ENCODE peak calls at places on chromosomes 2 and 18, in nine cellular contexts. E is dorsolateral prefrontal cortex; H is CD4-positive, CD25-positive, alpha-beta regulatory T cell; B is heart right ventricle; N is lower lobe of right lung; F is endothelial cell of umbilical vein; M is ovary; Z is H9; T is AG04450. O is an unnamed sample.

GRCh38 chr18:63511285-63511684 is 30.9 kb upstream of the SERPINB12 start:
- DNase-seq in M (no peak), Z (peak), E (no peak), T (peak), H (peak), F (peak), N (no peak), B (peak), O (peak)

GRCh38 chr2:233387225-233387624 is 32.9 kb downstream of the DGKD start:
- DNase-seq in M (peak), Z (no peak), F (no peak), H (no peak), T (peak), E (no peak), N (no peak), B (no peak), O (no peak)

GRCh38 chr18:71114550-71115210 is 825.8 kb downstream of the SOCS6 start:
- DNase-seq in M (no peak), T (no peak), B (no peak), F (no peak), Z (no peak), E (no peak), N (no peak), H (no peak), O (no peak)

GRCh38 chr2:97751752-97752151 is 38.4 kb downstream of the ZAP70 start:
- DNase-seq in Z (no peak), B (no peak), H (no peak), M (no peak), N (no peak), T (no peak), F (no peak), E (no peak), O (no peak)

GRCh38 chr2:228615501-228615900 is 434.0 kb upstream of the SPHKAP start:
- DNase-seq in M (no peak), Z (no peak), E (no peak), T (no peak), F (no peak), H (no peak), B (no peak), N (no peak), O (no peak)

GRCh38 chr18:33232318-33232626 is 208.2 kb downstream of the CCDC178 start:
- DNase-seq in T (no peak), F (no peak), B (no peak), N (no peak), Z (no peak), M (no peak), E (no peak), H (no peak), O (no peak)

GRCh38 chr18:76399613-76400391 is 95.2 kb downstream of the ZNF516 start:
- DNase-seq in B (no peak), T (no peak), H (no peak), F (no peak), E (no peak), M (no peak), Z (no peak), N (no peak), O (no peak)

GRCh38 chr2:201707753-201708152 is 9.3 kb upstream of the MPP4 start:
- DNase-seq in T (peak), E (no peak), Z (no peak), M (no peak), F (peak), N (no peak), B (no peak), H (no peak), O (no peak)

GRCh38 chr2:31212659-31213058 is 4.7 kb downstream of the CAPN14 start:
- DNase-seq in M (no peak), Z (peak), B (no peak), F (no peak), H (no peak), E (no peak), T (no peak), N (no peak), O (no peak)

GRCh38 chr18:23138470-23138869 is 3.2 kb downstream of the CABLES1 start:
- DNase-seq in T (no peak), N (peak), B (peak), E (no peak), F (no peak), H (no peak), M (no peak), Z (no peak), O (peak)

GRCh38 chr18:58637197-58637596 is 8.3 kb upstream of the ALPK2 start:
- DNase-seq in M (no peak), E (no peak), Z (no peak), B (no peak), T (no peak), F (no peak), H (no peak), N (no peak), O (no peak)

GRCh38 chr2:157233506-157233905 is 24.0 kb upstream of the GALNT5 start:
- DNase-seq in T (no peak), Z (no peak), H (no peak), B (no peak), N (no peak), F (no peak), E (no peak), M (no peak), O (no peak)

GRCh38 chr18:49911414-49911813 is 98.1 kb upstream of the ACAA2 start:
- DNase-seq in Z (no peak), H (no peak), T (no peak), E (no peak), N (no peak), F (no peak), B (no peak), M (no peak), O (no peak)

GRCh38 chr18:78352905-78353304 is 626.7 kb upstream of the SALL3 start:
- DNase-seq in E (no peak), H (no peak), T (no peak), B (no peak), Z (peak), M (no peak), N (no peak), F (no peak), O (no peak)

GRCh38 chr2:69686855-69687254 is 43.3 kb upstream of the AAK1 start:
- DNase-seq in F (peak), M (no peak), T (no peak), H (no peak), N (no peak), Z (no peak), E (no peak), B (peak), O (no peak)

GRCh38 chr2:11344956-11345671 is 678 bp upstream of the ROCK2 start:
- DNase-seq in M (peak), H (peak), B (peak), N (peak), E (no peak), T (peak), F (peak), Z (no peak), O (peak)

GRCh38 chr2:126449677-126450076 is 206.3 kb upstream of the GYPC start:
- DNase-seq in F (no peak), Z (no peak), N (no peak), B (no peak), T (no peak), H (no peak), M (no peak), E (no peak), O (no peak)

GRCh38 chr2:22970991-22971390 is 414.0 kb upstream of the KLHL29 start:
- DNase-seq in F (no peak), B (no peak), E (no peak), T (no peak), M (no peak), Z (peak), H (no peak), N (no peak), O (no peak)

GRCh38 chr2:6113796-6114195 is 421.6 kb downstream of the SOX11 start:
- DNase-seq in T (no peak), H (no peak), F (no peak), N (no peak), E (no peak), Z (no peak), M (no peak), B (no peak), O (no peak)

GRCh38 chr2:144944506-144945230 is 424.7 kb upstream of the ZEB2 start:
- DNase-seq in N (no peak), H (no peak), B (no peak), E (no peak), M (no peak), Z (no peak), F (no peak), T (no peak), O (no peak)
- H3K27ac ChIP-seq in N (no peak), H (no peak), B (no peak), E (no peak), M (no peak), Z (no peak), F (peak), T (no peak), O (no peak)

GRCh38 chr2:33042819-33043218 is 96.1 kb downstream of the LTBP1 start:
- DNase-seq in M (no peak), N (no peak), B (no peak), H (no peak), E (no peak), F (no peak), T (no peak), Z (no peak), O (no peak)
- H3K27ac ChIP-seq in M (no peak), N (no peak), B (no peak), H (no peak), E (no peak), F (no peak), T (no peak), Z (no peak), O (no peak)

DNA sequence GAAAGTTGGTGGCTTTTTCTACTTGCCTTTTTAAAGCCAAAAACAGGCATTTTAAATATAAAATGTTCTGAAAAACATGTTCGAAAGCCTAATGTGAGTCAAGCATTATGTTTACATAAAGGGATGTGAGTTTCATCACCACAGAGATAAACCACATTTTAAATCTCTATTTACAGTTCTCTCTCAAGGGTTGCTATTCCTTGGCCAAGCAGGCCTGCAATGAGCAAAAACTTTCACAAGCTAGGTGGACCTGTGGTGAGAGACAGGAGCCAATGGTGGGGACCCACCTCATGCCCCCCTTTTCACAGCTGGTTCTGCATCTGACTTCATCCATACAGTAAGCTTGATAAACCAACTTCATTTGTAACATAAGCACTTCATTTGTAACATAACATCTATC is 65.1 kb downstream of the CUL3 start:
- DNase-seq in H (peak), B (no peak), N (no peak), M (no peak), F (no peak), T (peak), Z (no peak), E (no peak), O (peak)
- H3K27ac ChIP-seq in H (peak), B (no peak), N (no peak), M (no peak), F (no peak), T (no peak), Z (no peak), E (no peak), O (peak)

GRCh38 chr2:9299444-9300100 is 93.0 kb downstream of the ASAP2 start:
- DNase-seq in T (no peak), B (no peak), E (no peak), M (no peak), N (no peak), Z (no peak), F (no peak), H (no peak), O (no peak)

GRCh38 chr2:9300214-9300613 is 93.6 kb downstream of the ASAP2 start:
- DNase-seq in M (no peak), H (no peak), B (no peak), F (no peak), T (no peak), E (no peak), N (no peak), Z (no peak), O (no peak)

GRCh38 chr2:9298583-9298982 is 92.0 kb downstream of the ASAP2 start:
- DNase-seq in H (no peak), B (no peak), F (no peak), M (no peak), T (no peak), Z (no peak), E (no peak), N (no peak), O (no peak)

GRCh38 chr2:9302755-9303154 is 96.1 kb downstream of the ASAP2 start:
- DNase-seq in T (no peak), M (no peak), F (no peak), H (no peak), N (no peak), Z (no peak), B (no peak), E (no peak), O (no peak)

DNA sequence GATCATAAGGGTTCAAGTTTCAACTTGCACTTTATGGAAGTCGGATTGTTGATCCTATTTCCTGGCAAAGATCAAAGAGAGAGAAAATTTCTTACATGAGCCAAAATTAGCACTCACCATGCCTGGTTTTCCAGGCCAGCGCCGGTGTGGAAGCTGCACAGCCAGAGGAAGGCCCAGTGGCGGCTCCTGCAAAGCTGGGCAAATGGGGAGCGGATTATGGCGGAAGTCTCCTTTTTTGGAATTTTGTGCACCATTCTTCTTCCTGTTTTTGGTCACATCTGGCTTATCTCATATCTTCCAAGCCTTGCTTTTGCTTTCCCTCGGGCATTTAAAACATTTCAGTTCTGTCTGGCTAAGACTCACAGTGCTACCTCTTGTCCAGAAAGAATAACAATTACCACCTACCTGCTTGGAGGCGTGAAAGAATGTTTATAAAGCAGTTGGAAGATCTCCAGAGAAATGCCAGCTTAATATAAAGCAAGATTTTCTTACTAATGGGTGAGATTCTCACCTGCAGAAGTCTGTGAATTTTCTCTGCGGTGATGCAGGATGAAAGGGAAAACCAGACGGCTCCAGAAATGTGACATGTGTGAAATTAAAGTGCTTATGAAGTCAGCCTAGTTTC is 94.3 kb downstream of the ASAP2 start:
- DNase-seq in T (no peak), B (no peak), E (no peak), N (no peak), Z (no peak), H (no peak), F (no peak), M (no peak), O (no peak)
- H3K27ac ChIP-seq in T (no peak), B (no peak), E (no peak), N (no peak), Z (no peak), H (no peak), F (no peak), M (no peak), O (no peak)

GRCh38 chr2:101801496-101801895 is 104.0 kb downstream of the MAP4K4 start:
- DNase-seq in B (no peak), E (no peak), T (no peak), F (no peak), N (no peak), M (no peak), H (no peak), Z (no peak), O (no peak)
- H3K27ac ChIP-seq in B (no peak), E (peak), T (no peak), F (no peak), N (no peak), M (no peak), H (no peak), Z (no peak), O (no peak)

GRCh38 chr2:85053802-85054201 is 79.4 kb upstream of the TCF7L1 start:
- DNase-seq in H (no peak), Z (no peak), B (no peak), E (no peak), M (no peak), T (no peak), F (no peak), N (no peak), O (no peak)
- H3K27ac ChIP-seq in H (no peak), Z (no peak), B (no peak), E (no peak), M (no peak), T (no peak), F (no peak), N (no peak), O (no peak)

O was measured in OCI-LY7.